ENCODE peak calls at places on chromosomes 6 and 20, in six cellular contexts. One of them, this sample, is unnamed.

GRCh38 chr20:1918766-1919165 is 23.6 kb downstream of the SIRPA start:
- DNase-seq in fibroblast of lung: no peak
- DNase-seq in fibroblast of the aortic adventitia: no peak
- DNase-seq in transverse colon: no peak
- DNase-seq in astrocyte: no peak
- DNase-seq in psoas muscle: no peak
- DNase-seq in this sample: no peak

GRCh38 chr20:38485041-38485440 is 12.4 kb downstream of the RALGAPB start:
- DNase-seq in psoas muscle: no peak
- DNase-seq in astrocyte: no peak
- DNase-seq in transverse colon: no peak
- DNase-seq in fibroblast of the aortic adventitia: no peak
- DNase-seq in fibroblast of lung: no peak
- DNase-seq in this sample: no peak

GRCh38 chr6:158516098-158516497 is 43.8 kb upstream of the TMEM181 start:
- DNase-seq in fibroblast of lung: no peak
- DNase-seq in psoas muscle: no peak
- DNase-seq in transverse colon: no peak
- DNase-seq in fibroblast of the aortic adventitia: no peak
- DNase-seq in astrocyte: no peak
- DNase-seq in this sample: no peak

GRCh38 chr6:79949235-79949634 is 1.9 kb upstream of the ELOVL4 start:
- DNase-seq in fibroblast of the aortic adventitia: peak; percentile 80
- DNase-seq in psoas muscle: no peak
- DNase-seq in fibroblast of lung: peak; percentile 80
- DNase-seq in transverse colon: peak; percentile 64
- DNase-seq in astrocyte: peak; percentile 46
- DNase-seq in this sample: peak; percentile 82

GRCh38 chr6:132380358-132380757 is 20.9 kb downstream of the MOXD1 start:
- DNase-seq in transverse colon: no peak
- DNase-seq in fibroblast of the aortic adventitia: no peak
- DNase-seq in fibroblast of lung: no peak
- DNase-seq in psoas muscle: no peak
- DNase-seq in astrocyte: no peak
- DNase-seq in this sample: no peak

GRCh38 chr20:23515250-23515939 is 24.5 kb downstream of the CST8 start:
- DNase-seq in fibroblast of lung: no peak
- DNase-seq in astrocyte: no peak
- DNase-seq in transverse colon: no peak
- DNase-seq in psoas muscle: no peak
- DNase-seq in fibroblast of the aortic adventitia: no peak
- DNase-seq in this sample: peak; percentile 76

GRCh38 chr20:51195419-51195901 is 172.6 kb upstream of the KCNG1 start:
- DNase-seq in astrocyte: peak; percentile 88
- DNase-seq in fibroblast of the aortic adventitia: no peak
- DNase-seq in transverse colon: no peak
- DNase-seq in fibroblast of lung: peak; percentile 90
- DNase-seq in psoas muscle: no peak
- DNase-seq in this sample: peak; percentile 8

GRCh38 chr20:2865630-2866029 is 7.7 kb upstream of the PTPRA start:
- DNase-seq in fibroblast of lung: no peak
- DNase-seq in fibroblast of the aortic adventitia: no peak
- DNase-seq in psoas muscle: no peak
- DNase-seq in astrocyte: no peak
- DNase-seq in transverse colon: no peak
- DNase-seq in this sample: no peak

GRCh38 chr6:25222006-25222715 is 57.0 kb upstream of the CARMIL1 start:
- DNase-seq in fibroblast of lung: no peak
- DNase-seq in fibroblast of the aortic adventitia: peak; percentile 20
- DNase-seq in astrocyte: peak; percentile 0
- DNase-seq in psoas muscle: no peak
- DNase-seq in transverse colon: no peak
- DNase-seq in this sample: no peak

GRCh38 chr6:168133707-168134398 is 54.8 kb upstream of the FRMD1 start:
- DNase-seq in astrocyte: no peak
- DNase-seq in transverse colon: no peak
- DNase-seq in psoas muscle: no peak
- DNase-seq in fibroblast of lung: no peak
- DNase-seq in fibroblast of the aortic adventitia: no peak
- DNase-seq in this sample: no peak

GRCh38 chr20:38907918-38908677 is 18.1 kb upstream of the FAM83D start:
- DNase-seq in psoas muscle: no peak
- DNase-seq in astrocyte: no peak
- DNase-seq in transverse colon: no peak
- DNase-seq in fibroblast of lung: no peak
- DNase-seq in fibroblast of the aortic adventitia: no peak
- DNase-seq in this sample: no peak

GRCh38 chr6:147724454-147724853 is 216.0 kb downstream of the SAMD5 start:
- DNase-seq in fibroblast of the aortic adventitia: no peak
- DNase-seq in fibroblast of lung: no peak
- DNase-seq in psoas muscle: no peak
- DNase-seq in astrocyte: no peak
- DNase-seq in transverse colon: no peak
- DNase-seq in this sample: no peak

GRCh38 chr6:137915778-137916177 is 48.7 kb downstream of the TNFAIP3 start:
- DNase-seq in fibroblast of lung: no peak
- DNase-seq in fibroblast of the aortic adventitia: no peak
- DNase-seq in transverse colon: no peak
- DNase-seq in psoas muscle: no peak
- DNase-seq in astrocyte: no peak
- DNase-seq in this sample: no peak

GRCh38 chr20:40359127-40359892 is 329.7 kb downstream of the MAFB start:
- DNase-seq in fibroblast of the aortic adventitia: no peak
- DNase-seq in fibroblast of lung: no peak
- DNase-seq in psoas muscle: no peak
- DNase-seq in transverse colon: no peak
- DNase-seq in astrocyte: no peak
- DNase-seq in this sample: peak; percentile 2

GRCh38 chr6:46808806-46809205 is 15.6 kb downstream of the MEP1A start:
- DNase-seq in fibroblast of lung: no peak
- DNase-seq in transverse colon: no peak
- DNase-seq in fibroblast of the aortic adventitia: no peak
- DNase-seq in astrocyte: no peak
- DNase-seq in psoas muscle: no peak
- DNase-seq in this sample: no peak

GRCh38 chr6:42452171-42453026 is 673 bp upstream of the TRERF1 start:
- DNase-seq in fibroblast of lung: peak; percentile 91
- DNase-seq in transverse colon: peak; percentile 80
- DNase-seq in psoas muscle: peak; percentile 70
- DNase-seq in fibroblast of the aortic adventitia: peak; percentile 74
- DNase-seq in astrocyte: peak; percentile 72
- DNase-seq in this sample: peak; percentile 87

GRCh38 chr6:158561938-158562337 is 2.0 kb downstream of the TMEM181 start:
- DNase-seq in transverse colon: no peak
- DNase-seq in astrocyte: no peak
- DNase-seq in fibroblast of the aortic adventitia: no peak
- DNase-seq in fibroblast of lung: no peak
- DNase-seq in psoas muscle: no peak
- DNase-seq in this sample: no peak

GRCh38 chr6:146357578-146358340 is 185.9 kb upstream of the RAB32 start:
- DNase-seq in fibroblast of the aortic adventitia: peak; percentile 96
- DNase-seq in astrocyte: peak; percentile 98
- DNase-seq in transverse colon: no peak
- DNase-seq in fibroblast of lung: peak; percentile 59
- DNase-seq in psoas muscle: no peak
- DNase-seq in this sample: peak; percentile 50

GRCh38 chr6:49497308-49497707 is 2.4 kb upstream of the GLYATL3 start:
- DNase-seq in psoas muscle: no peak
- DNase-seq in astrocyte: no peak
- DNase-seq in transverse colon: no peak
- DNase-seq in fibroblast of the aortic adventitia: no peak
- DNase-seq in fibroblast of lung: no peak
- DNase-seq in this sample: no peak

GRCh38 chr6:43052225-43052841 is 1.3 kb downstream of the CUL7 start:
- DNase-seq in psoas muscle: no peak
- DNase-seq in fibroblast of the aortic adventitia: no peak
- DNase-seq in fibroblast of lung: no peak
- DNase-seq in astrocyte: no peak
- DNase-seq in transverse colon: no peak
- DNase-seq in this sample: no peak

GRCh38 chr6:56595490-56596122 is 47.1 kb downstream of the DST start:
- DNase-seq in transverse colon: peak; percentile 35
- DNase-seq in psoas muscle: no peak
- DNase-seq in astrocyte: peak; percentile 23
- DNase-seq in fibroblast of lung: peak; percentile 45
- DNase-seq in fibroblast of the aortic adventitia: peak; percentile 56
- DNase-seq in this sample: peak; percentile 53

GRCh38 chr6:118203421-118204000 is 296.4 kb downstream of the SLC35F1 start:
- DNase-seq in psoas muscle: no peak
- DNase-seq in transverse colon: no peak
- DNase-seq in astrocyte: no peak
- DNase-seq in fibroblast of lung: no peak
- DNase-seq in fibroblast of the aortic adventitia: no peak
- DNase-seq in this sample: no peak
- TF ChIP-seq CTCF in psoas muscle: no peak
- TF ChIP-seq CTCF in transverse colon: no peak
- TF ChIP-seq CTCF in astrocyte: no peak
- TF ChIP-seq CTCF in fibroblast of lung: no peak
- TF ChIP-seq CTCF in fibroblast of the aortic adventitia: no peak
- TF ChIP-seq CTCF in this sample: no peak

GRCh38 chr6:73580247-73581149 is 59.7 kb upstream of the EEF1A1 start:
- DNase-seq in psoas muscle: peak; percentile 87
- DNase-seq in fibroblast of the aortic adventitia: peak; percentile 99
- DNase-seq in astrocyte: peak; percentile 98
- DNase-seq in fibroblast of lung: peak; percentile 99
- DNase-seq in transverse colon: peak; percentile 76
- DNase-seq in this sample: peak; percentile 95
- H3K4me3 ChIP-seq in psoas muscle: peak overlapping the region; percentile 20
- H3K4me3 ChIP-seq in fibroblast of the aortic adventitia: peak overlapping the region; percentile 44
- H3K4me3 ChIP-seq in astrocyte: peak overlapping the region; percentile 58
- H3K4me3 ChIP-seq in fibroblast of lung: peak overlapping the region; percentile 51
- H3K4me3 ChIP-seq in transverse colon: peak overlapping the region; percentile 22
- H3K4me3 ChIP-seq in this sample: peak overlapping the region; percentile 37

DNA sequence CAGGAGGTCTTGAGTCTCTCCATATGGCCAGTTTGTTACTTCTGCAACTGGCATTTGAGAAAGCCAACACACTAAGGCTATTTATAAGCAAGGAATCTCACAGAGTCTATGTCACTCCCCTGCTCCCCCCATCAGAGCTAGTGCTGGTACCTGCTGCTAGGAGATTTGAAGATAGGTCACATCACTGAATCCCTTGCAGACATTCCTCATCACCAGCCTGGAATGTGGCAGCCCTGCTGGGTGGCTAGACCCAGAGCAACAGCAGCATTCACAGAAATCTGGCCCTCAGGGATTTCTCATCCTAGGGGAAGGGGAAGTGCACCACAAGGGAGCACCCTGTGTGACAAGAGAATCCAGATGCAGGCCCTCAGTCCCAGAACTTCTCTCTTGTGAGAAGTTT is 672.1 kb downstream of the HACE1 start:
- DNase-seq in psoas muscle: no peak
- DNase-seq in transverse colon: no peak
- DNase-seq in fibroblast of the aortic adventitia: no peak
- DNase-seq in astrocyte: no peak
- DNase-seq in fibroblast of lung: no peak
- DNase-seq in this sample: no peak
- TF ChIP-seq CTCF in psoas muscle: no peak
- TF ChIP-seq CTCF in transverse colon: no peak
- TF ChIP-seq CTCF in fibroblast of the aortic adventitia: no peak
- TF ChIP-seq CTCF in astrocyte: no peak
- TF ChIP-seq CTCF in fibroblast of lung: no peak
- TF ChIP-seq CTCF in this sample: no peak

GRCh38 chr20:4973330-4974097 is 27.8 kb downstream of the SLC23A2 start:
- DNase-seq in astrocyte: peak; percentile 85
- DNase-seq in psoas muscle: peak; percentile 47
- DNase-seq in fibroblast of the aortic adventitia: peak; percentile 82
- DNase-seq in transverse colon: peak; percentile 51
- DNase-seq in fibroblast of lung: peak; percentile 87
- DNase-seq in this sample: peak; percentile 93
- H3K4me3 ChIP-seq in astrocyte: peak overlapping the region; percentile 27
- H3K4me3 ChIP-seq in psoas muscle: peak overlapping the region; percentile 47
- H3K4me3 ChIP-seq in fibroblast of the aortic adventitia: peak overlapping the region; percentile 40
- H3K4me3 ChIP-seq in transverse colon: peak overlapping the region; percentile 22
- H3K4me3 ChIP-seq in fibroblast of lung: peak overlapping the region; percentile 36
- H3K4me3 ChIP-seq in this sample: peak overlapping the region; percentile 37

DNA sequence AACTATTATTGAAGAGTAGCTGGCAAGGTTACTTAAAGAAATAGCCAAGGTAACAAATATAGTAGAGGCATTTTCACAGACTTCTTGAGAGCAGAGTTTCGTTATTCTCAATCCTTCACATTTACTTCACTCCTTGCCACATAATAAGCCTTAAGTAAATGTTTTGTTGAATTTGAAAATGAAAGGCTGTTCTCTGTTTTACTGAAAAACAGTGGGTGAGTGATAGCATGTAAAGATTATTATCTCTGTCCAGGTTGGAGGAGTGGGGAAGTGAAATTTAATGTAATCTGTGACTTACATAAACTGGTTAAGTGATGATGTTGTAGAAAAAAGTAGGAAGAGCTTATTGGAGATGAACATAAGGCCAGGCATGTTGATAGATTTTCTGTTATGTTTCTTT is 54.9 kb downstream of the QKI start:
- DNase-seq in psoas muscle: no peak
- DNase-seq in fibroblast of lung: no peak
- DNase-seq in astrocyte: no peak
- DNase-seq in fibroblast of the aortic adventitia: no peak
- DNase-seq in transverse colon: no peak
- DNase-seq in this sample: no peak
- TF ChIP-seq CTCF in psoas muscle: no peak
- TF ChIP-seq CTCF in fibroblast of lung: no peak
- TF ChIP-seq CTCF in astrocyte: no peak
- TF ChIP-seq CTCF in fibroblast of the aortic adventitia: no peak
- TF ChIP-seq CTCF in transverse colon: no peak
- TF ChIP-seq CTCF in this sample: no peak

DNA sequence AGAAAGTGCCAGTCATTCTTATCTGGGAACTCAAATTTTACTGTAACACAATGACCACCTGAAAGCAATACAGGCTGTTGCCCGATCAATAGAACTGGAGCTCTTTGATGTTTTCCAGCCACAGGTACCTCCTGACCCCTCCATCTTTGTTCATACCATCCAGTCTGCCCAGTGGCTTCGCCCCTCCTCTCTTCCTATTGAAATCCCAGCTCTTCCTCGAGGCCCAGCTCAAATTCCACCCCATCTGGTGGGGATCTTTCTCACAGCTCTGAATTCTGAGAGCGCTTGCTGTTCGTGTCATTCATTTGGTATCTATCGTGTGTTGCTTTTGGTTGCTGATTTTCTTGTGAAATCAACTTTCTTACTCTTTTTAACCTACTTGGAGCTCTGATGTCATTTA is 87.9 kb upstream of the CNKSR3 start:
- DNase-seq in fibroblast of lung: no peak
- DNase-seq in fibroblast of the aortic adventitia: no peak
- DNase-seq in psoas muscle: no peak
- DNase-seq in astrocyte: no peak
- DNase-seq in transverse colon: no peak
- DNase-seq in this sample: no peak
- H3K4me3 ChIP-seq in fibroblast of lung: no peak overlapping the region
- H3K4me3 ChIP-seq in fibroblast of the aortic adventitia: no peak overlapping the region
- H3K4me3 ChIP-seq in psoas muscle: no peak overlapping the region
- H3K4me3 ChIP-seq in astrocyte: no peak overlapping the region
- H3K4me3 ChIP-seq in transverse colon: no peak overlapping the region
- H3K4me3 ChIP-seq in this sample: no peak overlapping the region